ENCODE peak calls at places on chromosomes 6 and 20, in five cellular contexts. H, J, Z, T and W are unnamed samples.

GRCh38 chr6:14819001-14819400 is 426.9 kb upstream of the JARID2 start:
- DNase-seq in H (no peak), J (no peak), Z (no peak), T (no peak), W (no peak)

GRCh38 chr6:20696676-20697075 is 162.4 kb downstream of the CDKAL1 start:
- DNase-seq in H (no peak), J (no peak), Z (no peak), T (no peak), W (peak)

GRCh38 chr6:127918506-127919427 is 17.9 kb upstream of the THEMIS start:
- DNase-seq in H (no peak), J (no peak), Z (no peak), T (no peak), W (no peak)

GRCh38 chr20:11716239-11716944 is 201.3 kb upstream of the BTBD3 start:
- DNase-seq in H (no peak), J (peak), Z (no peak), T (peak), W (peak)

GRCh38 chr6:9766240-9766915 is 648.5 kb downstream of the TFAP2A start:
- DNase-seq in H (no peak), J (no peak), Z (no peak), T (no peak), W (peak)

GRCh38 chr20:38542994-38543906 is 37.7 kb upstream of the ADIG start:
- DNase-seq in H (no peak), J (no peak), Z (no peak), T (no peak), W (no peak)

GRCh38 chr6:165662041-165662491 is 975 bp downstream of the PDE10A start:
- DNase-seq in H (no peak), J (peak), Z (peak), T (no peak), W (no peak)

GRCh38 chr6:100228437-100229424 is 234.7 kb upstream of the MCHR2 start:
- DNase-seq in H (peak), J (peak), Z (peak), T (peak), W (no peak)

GRCh38 chr6:26432622-26433021 is 7.7 kb upstream of the BTN3A3 start:
- DNase-seq in H (no peak), J (no peak), Z (no peak), T (peak), W (no peak)

GRCh38 chr6:30942338-30943060 is 1.7 kb downstream of the MUCL3 start:
- DNase-seq in H (no peak), J (no peak), Z (no peak), T (no peak), W (peak)

GRCh38 chr20:53623454-53624206 is 30.0 kb upstream of the ZNF217 start:
- DNase-seq in H (no peak), J (no peak), Z (no peak), T (no peak), W (no peak)

GRCh38 chr6:144928847-144929246 is 643.7 kb downstream of the UTRN start:
- DNase-seq in H (no peak), J (no peak), Z (no peak), T (no peak), W (no peak)

GRCh38 chr6:138570716-138571020 is 71.4 kb upstream of the NHSL1 start:
- DNase-seq in H (no peak), J (peak), Z (no peak), T (no peak), W (no peak)

GRCh38 chr6:22828179-22829062 is 259.1 kb downstream of the HDGFL1 start:
- DNase-seq in H (peak), J (peak), Z (no peak), T (peak), W (peak)

GRCh38 chr6:30321692-30322388 is 4.9 kb upstream of the TRIM39 start:
- DNase-seq in H (no peak), J (no peak), Z (no peak), T (no peak), W (no peak)

GRCh38 chr6:116557863-116558262 is 4.3 kb downstream of the CALHM4 start:
- DNase-seq in H (no peak), J (no peak), Z (no peak), T (no peak), W (peak)

GRCh38 chr6:168075787-168076202 is 3.2 kb downstream of the FRMD1 start:
- DNase-seq in H (no peak), J (no peak), Z (no peak), T (no peak), W (no peak)

GRCh38 chr6:99611148-99611547 is 4.5 kb downstream of the PRDM13 start:
- DNase-seq in H (no peak), J (no peak), Z (no peak), T (no peak), W (no peak)

GRCh38 chr6:122028933-122029332 is 370.5 kb upstream of the HSF2 start:
- DNase-seq in H (no peak), J (no peak), Z (no peak), T (no peak), W (no peak)

GRCh38 chr20:58585753-58586540 is 65.1 kb upstream of the STX16 start:
- DNase-seq in H (no peak), J (no peak), Z (peak), T (no peak), W (no peak)